ENCODE peak calls at places on chromosomes 11 and 22, in five cellular contexts. O, I, X, P and H are unnamed samples.

GRCh38 chr11:110479445-110480101 is 49.8 kb downstream of the FDX1 start:
- DNase-seq in O (no peak), I (peak), X (peak), P (peak), H (peak)

GRCh38 chr11:58829736-58830135 is 14.8 kb downstream of the GLYATL2 start:
- DNase-seq in O (no peak), I (peak), X (peak), P (peak), H (no peak)

GRCh38 chr22:45672564-45673481 is 1.2 kb downstream of the ATXN10 start:
- DNase-seq in O (no peak), I (no peak), X (no peak), P (no peak), H (no peak)

GRCh38 chr11:104918113-104918824 is 20.0 kb upstream of the CASP12 start:
- DNase-seq in O (no peak), I (peak), X (peak), P (peak), H (peak)

GRCh38 chr11:19173004-19173689 is 28.6 kb downstream of the CSRP3 start:
- DNase-seq in O (no peak), I (no peak), X (no peak), P (no peak), H (no peak)

GRCh38 chr11:104319396-104319795 is 155.4 kb upstream of the PDGFD start:
- DNase-seq in O (no peak), I (no peak), X (no peak), P (no peak), H (no peak)

GRCh38 chr22:37244114-37244921 is at the start of gene RAC2:
- DNase-seq in O (peak), I (peak), X (peak), P (peak), H (peak)

GRCh38 chr22:36881504-36882245 is 20.9 kb downstream of the NCF4 start:
- DNase-seq in O (no peak), I (no peak), X (peak), P (peak), H (no peak)

GRCh38 chr22:22770280-22770871 is 117.2 kb upstream of the IGLL5 start:
- DNase-seq in O (peak), I (peak), X (peak), P (peak), H (peak)

GRCh38 chr11:69539416-69540117 is 58.1 kb downstream of the LINC01488 start:
- DNase-seq in O (no peak), I (no peak), X (no peak), P (no peak), H (no peak)

GRCh38 chr11:94068764-94069163 is 47.6 kb downstream of the HEPHL1 start:
- DNase-seq in O (no peak), I (peak), X (no peak), P (peak), H (peak)

GRCh38 chr11:43810929-43811596 is 69.6 kb upstream of the ALKBH3 start:
- DNase-seq in O (no peak), I (no peak), X (peak), P (no peak), H (peak)

GRCh38 chr22:44192098-44192810 is 11.5 kb downstream of the PARVG start:
- DNase-seq in O (peak), I (no peak), X (peak), P (no peak), H (no peak)

GRCh38 chr11:1310315-1310687 is 869 bp upstream of the TOLLIP start:
- DNase-seq in O (no peak), I (no peak), X (no peak), P (no peak), H (no peak)

GRCh38 chr22:41732096-41732772 is 32.9 kb downstream of the MEI1 start:
- DNase-seq in O (no peak), I (no peak), X (no peak), P (no peak), H (no peak)

GRCh38 chr11:72924568-72925190 is 110.5 kb downstream of the ATG16L2 start:
- DNase-seq in O (no peak), I (peak), X (peak), P (peak), H (peak)

GRCh38 chr11:63608353-63609345 is 5.6 kb downstream of the PLAAT3 start:
- DNase-seq in O (no peak), I (peak), X (peak), P (peak), H (peak)

GRCh38 chr22:27454807-27455450 is 346.6 kb downstream of the MN1 start:
- DNase-seq in O (no peak), I (no peak), X (peak), P (peak), H (no peak)

GRCh38 chr11:32435511-32435946 is at the start of gene WT1:
- DNase-seq in O (peak), I (no peak), X (peak), P (no peak), H (peak)

GRCh38 chr11:328012-328411 is 7.4 kb upstream of the IFITM3 start:
- DNase-seq in O (no peak), I (no peak), X (no peak), P (no peak), H (no peak)

GRCh38 chr11:19756675-19757475 is 44.2 kb downstream of the NAV2 start:
- DNase-seq in O (peak), I (no peak), X (peak), P (peak), H (no peak)

GRCh38 chr11:115645631-115646271 is 141.5 kb upstream of the CADM1 start:
- DNase-seq in O (peak), I (no peak), X (no peak), P (no peak), H (no peak)

GRCh38 chr11:121437018-121437685 is 15.0 kb upstream of the SORL1 start:
- DNase-seq in O (no peak), I (peak), X (peak), P (peak), H (peak)

GRCh38 chr11:62974848-62975522 is 9.8 kb downstream of the SLC22A6 start:
- DNase-seq in O (peak), I (peak), X (peak), P (no peak), H (peak)

GRCh38 chr22:50470491-50470890 is 4.3 kb downstream of the SBF1 start:
- DNase-seq in O (no peak), I (no peak), X (no peak), P (no peak), H (no peak)

GRCh38 chr22:23834406-23834805 is 4.4 kb downstream of the DERL3 start:
- DNase-seq in O (no peak), I (no peak), X (no peak), P (no peak), H (no peak)

GRCh38 chr11:32164836-32165235 is 74.0 kb downstream of the RCN1 start:
- DNase-seq in O (no peak), I (no peak), X (no peak), P (no peak), H (no peak)

GRCh38 chr22:46010177-46010867 is 33.4 kb upstream of the WNT7B start:
- DNase-seq in O (no peak), I (peak), X (peak), P (peak), H (peak)

GRCh38 chr11:110077866-110078325 is 15.3 kb upstream of the ZC3H12C start:
- DNase-seq in O (no peak), I (peak), X (peak), P (peak), H (peak)

GRCh38 chr22:25869771-25870170 is 127.8 kb downstream of the MYO18B start:
- DNase-seq in O (no peak), I (no peak), X (no peak), P (no peak), H (no peak)

GRCh38 chr11:56923116-56923515 is 65.6 kb upstream of the OR5AK2 start:
- DNase-seq in O (no peak), I (peak), X (no peak), P (no peak), H (no peak)

GRCh38 chr11:71530602-71531001 is 3.5 kb downstream of the KRTAP5-7 start:
- DNase-seq in O (no peak), I (no peak), X (no peak), P (no peak), H (no peak)

GRCh38 chr11:20854214-20854613 is 184.8 kb downstream of the NELL1 start:
- DNase-seq in O (peak), I (no peak), X (no peak), P (no peak), H (no peak)

DNA sequence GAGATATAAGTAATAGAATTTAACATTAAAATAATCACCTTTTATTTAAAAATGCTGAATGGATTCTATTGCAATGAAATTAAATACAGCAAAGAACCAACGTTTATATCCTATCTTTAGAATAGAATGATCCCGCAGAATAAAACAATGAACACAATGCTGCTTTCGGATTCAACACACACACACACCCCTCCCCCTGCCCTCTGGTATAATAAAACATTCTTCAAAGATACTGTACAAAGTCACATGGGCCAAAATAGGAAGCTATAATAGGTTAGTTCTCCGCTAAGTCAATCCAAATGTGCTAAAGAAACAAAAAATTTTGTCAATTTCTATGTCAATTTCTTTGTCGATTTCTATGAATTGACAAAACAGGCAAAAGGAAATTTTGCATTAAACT is 47.1 kb downstream of the TMEM123 start:
- DNase-seq in O (no peak), I (no peak), X (no peak), P (no peak), H (no peak)
- H3K4me3 ChIP-seq in O (no peak), I (no peak), X (no peak), P (no peak), H (no peak)

GRCh38 chr22:49046546-49047305 is 780.9 kb downstream of the BRD1 start:
- DNase-seq in O (peak), I (no peak), X (no peak), P (no peak), H (no peak)
- TF ChIP-seq CTCF in O (peak), I (no peak), X (no peak), P (no peak), H (no peak)

GRCh38 chr11:9574556-9574805 is 1.0 kb downstream of the WEE1 start:
- DNase-seq in O (peak), I (no peak), X (peak), P (peak), H (peak)
- H3K4me3 ChIP-seq in O (peak), I (peak), X (peak), P (peak), H (peak)

GRCh38 chr11:76695767-76696166 is 25.2 kb upstream of the LRRC32 start:
- DNase-seq in O (no peak), I (no peak), X (no peak), P (no peak), H (no peak)

GRCh38 chr11:76699461-76700091 is 29.0 kb upstream of the LRRC32 start:
- DNase-seq in O (no peak), I (no peak), X (no peak), P (peak), H (no peak)

GRCh38 chr11:76700177-76701100 is 29.9 kb upstream of the LRRC32 start:
- DNase-seq in O (no peak), I (peak), X (peak), P (peak), H (peak)

GRCh38 chr11:76696756-76697155 is 26.2 kb upstream of the LRRC32 start:
- DNase-seq in O (no peak), I (no peak), X (no peak), P (no peak), H (no peak)

GRCh38 chr11:76698321-76699043 is 27.9 kb upstream of the LRRC32 start:
- DNase-seq in O (peak), I (no peak), X (no peak), P (no peak), H (no peak)
- TF ChIP-seq CTCF in O (peak), I (peak), X (peak), P (no peak), H (peak)

DNA sequence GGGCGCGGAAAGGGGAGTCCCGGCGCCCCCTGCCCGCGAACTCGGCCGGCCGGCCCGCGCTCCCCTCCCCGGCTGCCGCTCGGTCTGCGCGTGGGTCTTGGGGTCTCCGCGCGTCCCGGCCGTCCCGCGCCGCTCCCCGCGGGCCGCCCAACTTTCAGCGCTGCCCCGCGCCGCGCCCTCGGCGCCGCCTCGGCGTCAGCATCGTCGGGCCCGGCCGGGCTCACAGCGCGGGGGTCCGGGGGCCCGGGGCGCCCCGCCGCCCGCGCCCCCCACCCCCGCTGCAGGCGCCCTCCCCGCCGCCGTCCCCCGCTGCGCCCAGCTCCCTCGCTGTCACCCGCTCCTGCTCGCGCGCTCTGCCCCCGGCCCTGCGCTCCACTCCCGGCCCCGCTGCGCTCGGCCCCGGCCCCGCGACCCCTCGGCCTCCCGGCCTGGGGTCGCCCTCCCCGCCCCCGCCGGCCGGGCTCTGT is at the start of gene KCNJ4:
- DNase-seq in O (no peak), I (no peak), X (no peak), P (no peak), H (no peak)
- H3K4me3 ChIP-seq in O (peak), I (peak), X (peak), P (peak), H (no peak)

GRCh38 chr11:12377106-12377823 is at the start of gene PARVA:
- DNase-seq in O (peak), I (peak), X (peak), P (peak), H (peak)
- TF ChIP-seq CTCF in O (no peak), I (no peak), X (no peak), P (no peak), H (peak)

GRCh38 chr22:39809772-39810557 is 83.6 kb downstream of the ENTHD1 start:
- DNase-seq in O (no peak), I (no peak), X (no peak), P (no peak), H (no peak)
- H3K4me3 ChIP-seq in O (no peak), I (no peak), X (no peak), P (no peak), H (no peak)

DNA sequence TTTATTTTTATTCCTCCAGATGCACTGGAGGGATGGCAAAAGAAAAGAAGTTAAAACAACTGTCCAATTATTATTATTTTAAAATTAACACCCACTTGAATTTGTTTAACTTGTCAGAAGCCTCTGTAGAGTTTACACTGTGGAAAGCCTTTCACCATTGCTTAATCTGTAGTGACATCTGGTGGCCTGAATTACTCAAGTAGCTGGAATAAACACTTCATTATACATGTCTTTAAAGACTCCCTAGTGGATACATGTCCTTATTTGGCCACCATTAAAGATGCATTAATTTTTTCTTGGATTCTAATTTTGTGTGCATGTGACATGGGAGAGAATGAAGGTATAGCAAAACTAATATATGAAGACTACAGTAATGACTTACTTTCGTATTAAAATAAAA is 1496.5 kb downstream of the FAM181B start:
- DNase-seq in O (peak), I (peak), X (peak), P (peak), H (peak)
- TF ChIP-seq CTCF in O (peak), I (peak), X (peak), P (peak), H (no peak)

DNA sequence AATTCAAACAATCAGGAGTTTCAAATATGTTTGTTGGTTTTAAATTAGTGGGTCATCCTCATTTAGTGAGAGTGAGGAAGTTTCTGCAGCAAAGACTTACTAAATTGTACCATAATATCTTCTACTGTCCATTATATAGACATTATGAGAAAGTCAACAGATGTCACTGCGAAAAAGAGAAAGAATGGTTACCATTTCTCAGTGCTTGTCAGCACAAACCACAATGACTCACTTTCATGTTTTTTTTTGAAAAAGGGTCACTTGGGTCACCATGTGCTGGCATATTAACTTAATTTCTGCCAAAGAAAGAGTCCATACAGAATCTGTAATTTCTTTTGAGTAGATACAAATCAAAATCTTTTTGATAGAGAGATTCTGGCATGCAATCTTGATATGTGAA is 924.6 kb upstream of the FAT3 start:
- DNase-seq in O (no peak), I (peak), X (peak), P (peak), H (peak)
- H3K4me3 ChIP-seq in O (no peak), I (no peak), X (no peak), P (no peak), H (no peak)